ENCODE peak calls at places on chromosomes 2 and 18, in nine cellular contexts. One of them, this sample, is unnamed.

GRCh38 chr2:18966131-18966530 is 376.8 kb upstream of the NT5C1B start:
- DNase-seq in OCI-LY7: no peak
- DNase-seq in HCT116: no peak
- DNase-seq in neural progenitor cell: no peak
- DNase-seq in SK-N-SH: no peak
- DNase-seq in GM23338: no peak
- DNase-seq in hepatocyte: no peak
- DNase-seq in MM.1S: no peak
- DNase-seq in GM23248: no peak
- DNase-seq in this sample: no peak

GRCh38 chr2:216563646-216564045 is 65.0 kb downstream of the RPL37A start:
- DNase-seq in GM23338: no peak
- DNase-seq in neural progenitor cell: no peak
- DNase-seq in GM23248: no peak
- DNase-seq in hepatocyte: no peak
- DNase-seq in SK-N-SH: no peak
- DNase-seq in HCT116: no peak
- DNase-seq in MM.1S: no peak
- DNase-seq in OCI-LY7: no peak
- DNase-seq in this sample: no peak

GRCh38 chr18:44758821-44759624 is 78.3 kb downstream of the SETBP1 start:
- DNase-seq in GM23248: no peak
- DNase-seq in GM23338: no peak
- DNase-seq in MM.1S: peak
- DNase-seq in SK-N-SH: no peak
- DNase-seq in neural progenitor cell: no peak
- DNase-seq in hepatocyte: no peak
- DNase-seq in OCI-LY7: peak
- DNase-seq in HCT116: no peak
- DNase-seq in this sample: no peak

GRCh38 chr2:127575941-127576432 is 40.5 kb downstream of the MYO7B start:
- DNase-seq in GM23338: no peak
- DNase-seq in MM.1S: no peak
- DNase-seq in neural progenitor cell: no peak
- DNase-seq in GM23248: peak
- DNase-seq in SK-N-SH: no peak
- DNase-seq in OCI-LY7: no peak
- DNase-seq in hepatocyte: no peak
- DNase-seq in HCT116: no peak
- DNase-seq in this sample: no peak

GRCh38 chr2:165248238-165248637 is 9.0 kb downstream of the SCN2A start:
- DNase-seq in OCI-LY7: no peak
- DNase-seq in neural progenitor cell: no peak
- DNase-seq in MM.1S: no peak
- DNase-seq in GM23248: no peak
- DNase-seq in SK-N-SH: no peak
- DNase-seq in HCT116: no peak
- DNase-seq in hepatocyte: no peak
- DNase-seq in GM23338: no peak
- DNase-seq in this sample: no peak

GRCh38 chr2:221402072-221402471 is 170.0 kb downstream of the EPHA4 start:
- DNase-seq in SK-N-SH: no peak
- DNase-seq in OCI-LY7: no peak
- DNase-seq in MM.1S: no peak
- DNase-seq in GM23248: peak
- DNase-seq in hepatocyte: peak
- DNase-seq in HCT116: no peak
- DNase-seq in GM23338: no peak
- DNase-seq in neural progenitor cell: no peak
- DNase-seq in this sample: no peak

GRCh38 chr18:9989481-9989880 is 75.7 kb downstream of the VAPA start:
- DNase-seq in neural progenitor cell: no peak
- DNase-seq in MM.1S: no peak
- DNase-seq in HCT116: no peak
- DNase-seq in GM23248: no peak
- DNase-seq in OCI-LY7: no peak
- DNase-seq in SK-N-SH: no peak
- DNase-seq in GM23338: no peak
- DNase-seq in hepatocyte: no peak
- DNase-seq in this sample: no peak

GRCh38 chr2:218979846-218980738 is 4.9 kb downstream of the FEV start:
- DNase-seq in GM23248: peak
- DNase-seq in OCI-LY7: peak
- DNase-seq in SK-N-SH: peak
- DNase-seq in GM23338: peak
- DNase-seq in neural progenitor cell: peak
- DNase-seq in HCT116: peak
- DNase-seq in MM.1S: peak
- DNase-seq in hepatocyte: peak
- DNase-seq in this sample: peak

GRCh38 chr2:177756346-177756745 is 316.2 kb downstream of the PDE11A start:
- DNase-seq in OCI-LY7: no peak
- DNase-seq in neural progenitor cell: no peak
- DNase-seq in MM.1S: no peak
- DNase-seq in SK-N-SH: no peak
- DNase-seq in HCT116: no peak
- DNase-seq in GM23338: no peak
- DNase-seq in hepatocyte: no peak
- DNase-seq in GM23248: no peak
- DNase-seq in this sample: no peak

GRCh38 chr2:100254646-100255210 is 67.6 kb downstream of the LONRF2 start:
- DNase-seq in GM23248: no peak
- DNase-seq in OCI-LY7: no peak
- DNase-seq in GM23338: no peak
- DNase-seq in SK-N-SH: no peak
- DNase-seq in hepatocyte: no peak
- DNase-seq in neural progenitor cell: no peak
- DNase-seq in MM.1S: no peak
- DNase-seq in HCT116: no peak
- DNase-seq in this sample: no peak

GRCh38 chr2:55120634-55121359 is 70.5 kb upstream of the RTN4 start:
- DNase-seq in GM23248: peak
- DNase-seq in hepatocyte: peak
- DNase-seq in SK-N-SH: no peak
- DNase-seq in HCT116: no peak
- DNase-seq in neural progenitor cell: peak
- DNase-seq in MM.1S: no peak
- DNase-seq in OCI-LY7: no peak
- DNase-seq in GM23338: no peak
- DNase-seq in this sample: no peak

GRCh38 chr2:240578110-240578450 is 8.5 kb upstream of the CAPN10 start:
- DNase-seq in GM23248: no peak
- DNase-seq in GM23338: no peak
- DNase-seq in SK-N-SH: no peak
- DNase-seq in HCT116: no peak
- DNase-seq in hepatocyte: no peak
- DNase-seq in neural progenitor cell: no peak
- DNase-seq in MM.1S: no peak
- DNase-seq in OCI-LY7: no peak
- DNase-seq in this sample: no peak

GRCh38 chr2:233463586-233463985 is 103.0 kb downstream of the USP40 start:
- DNase-seq in MM.1S: no peak
- DNase-seq in SK-N-SH: no peak
- DNase-seq in GM23338: no peak
- DNase-seq in GM23248: no peak
- DNase-seq in hepatocyte: no peak
- DNase-seq in neural progenitor cell: no peak
- DNase-seq in OCI-LY7: no peak
- DNase-seq in HCT116: no peak
- DNase-seq in this sample: no peak

DNA sequence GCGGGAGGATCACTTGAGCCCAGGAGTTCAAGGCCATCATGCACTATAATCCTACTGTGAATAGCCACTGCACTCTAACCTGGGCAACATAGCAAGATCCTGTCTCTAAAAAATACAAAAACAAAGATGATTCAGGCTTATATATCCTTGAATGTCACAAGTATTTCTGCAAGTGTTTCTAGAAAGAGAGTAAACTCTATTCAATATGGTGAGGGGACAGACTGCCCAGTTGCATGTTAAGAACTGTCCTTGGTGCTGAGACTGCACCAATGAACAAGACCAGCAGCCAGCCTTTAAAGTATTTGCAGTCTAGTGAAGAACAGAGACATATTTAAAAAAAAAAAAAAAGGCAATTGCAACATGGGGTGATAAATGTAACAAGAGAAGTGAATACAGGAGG is 16.4 kb downstream of the MAP3K19 start:
- DNase-seq in hepatocyte: peak
- DNase-seq in HCT116: no peak
- DNase-seq in GM23338: peak
- DNase-seq in neural progenitor cell: peak
- DNase-seq in GM23248: peak
- DNase-seq in OCI-LY7: peak
- DNase-seq in SK-N-SH: no peak
- DNase-seq in MM.1S: peak
- DNase-seq in this sample: peak
- TF ChIP-seq EZH2phosphoT487 in hepatocyte: no peak
- TF ChIP-seq EZH2phosphoT487 in HCT116: no peak
- TF ChIP-seq EZH2phosphoT487 in GM23338: no peak
- TF ChIP-seq EZH2phosphoT487 in neural progenitor cell: no peak
- TF ChIP-seq EZH2phosphoT487 in GM23248: no peak
- TF ChIP-seq EZH2phosphoT487 in OCI-LY7: no peak
- TF ChIP-seq EZH2phosphoT487 in SK-N-SH: no peak
- TF ChIP-seq EZH2phosphoT487 in MM.1S: no peak
- TF ChIP-seq EZH2phosphoT487 in this sample: no peak

GRCh38 chr2:199228887-199229819 is 228.6 kb downstream of the SATB2 start:
- DNase-seq in neural progenitor cell: no peak
- DNase-seq in SK-N-SH: no peak
- DNase-seq in HCT116: no peak
- DNase-seq in hepatocyte: no peak
- DNase-seq in GM23338: no peak
- DNase-seq in OCI-LY7: no peak
- DNase-seq in GM23248: peak
- DNase-seq in MM.1S: no peak
- DNase-seq in this sample: peak
- TF ChIP-seq EZH2phosphoT487 in neural progenitor cell: no peak
- TF ChIP-seq EZH2phosphoT487 in SK-N-SH: no peak
- TF ChIP-seq EZH2phosphoT487 in HCT116: no peak
- TF ChIP-seq EZH2phosphoT487 in hepatocyte: no peak
- TF ChIP-seq EZH2phosphoT487 in GM23338: no peak
- TF ChIP-seq EZH2phosphoT487 in OCI-LY7: no peak
- TF ChIP-seq EZH2phosphoT487 in GM23248: no peak
- TF ChIP-seq EZH2phosphoT487 in MM.1S: no peak
- TF ChIP-seq EZH2phosphoT487 in this sample: no peak

GRCh38 chr18:24868760-24869237 is 408.4 kb downstream of the HRH4 start:
- DNase-seq in MM.1S: no peak
- DNase-seq in GM23338: no peak
- DNase-seq in HCT116: no peak
- DNase-seq in OCI-LY7: no peak
- DNase-seq in hepatocyte: peak
- DNase-seq in neural progenitor cell: no peak
- DNase-seq in GM23248: peak
- DNase-seq in SK-N-SH: no peak
- DNase-seq in this sample: peak

GRCh38 chr18:24869285-24869684 is 408.8 kb downstream of the HRH4 start:
- DNase-seq in SK-N-SH: no peak
- DNase-seq in hepatocyte: no peak
- DNase-seq in GM23248: no peak
- DNase-seq in GM23338: no peak
- DNase-seq in HCT116: no peak
- DNase-seq in OCI-LY7: no peak
- DNase-seq in MM.1S: no peak
- DNase-seq in neural progenitor cell: no peak
- DNase-seq in this sample: peak

GRCh38 chr18:24862225-24862893 is 401.9 kb downstream of the HRH4 start:
- DNase-seq in SK-N-SH: no peak
- DNase-seq in hepatocyte: no peak
- DNase-seq in HCT116: no peak
- DNase-seq in OCI-LY7: no peak
- DNase-seq in GM23338: peak
- DNase-seq in MM.1S: no peak
- DNase-seq in neural progenitor cell: peak
- DNase-seq in GM23248: no peak
- DNase-seq in this sample: no peak

DNA sequence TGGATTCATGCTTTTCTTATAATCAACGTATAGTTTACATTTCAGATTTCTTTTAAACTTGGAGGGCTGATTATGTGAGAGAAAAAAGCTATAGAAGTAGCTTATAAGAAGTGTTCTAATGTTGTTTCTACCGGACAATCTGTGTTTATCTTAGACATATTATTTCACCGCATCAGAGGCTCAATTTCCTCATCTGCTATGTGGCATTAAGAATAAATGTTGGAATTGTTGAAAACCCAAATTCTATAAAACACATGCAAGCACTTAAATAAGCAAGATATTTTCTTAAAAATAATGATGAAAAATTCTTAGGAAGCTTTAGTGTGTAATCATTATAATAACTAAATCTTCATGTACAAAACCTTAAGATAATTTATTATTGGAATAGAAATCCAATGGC is 407.9 kb downstream of the HRH4 start:
- DNase-seq in OCI-LY7: no peak
- DNase-seq in GM23338: no peak
- DNase-seq in neural progenitor cell: no peak
- DNase-seq in HCT116: no peak
- DNase-seq in MM.1S: no peak
- DNase-seq in GM23248: peak
- DNase-seq in SK-N-SH: no peak
- DNase-seq in hepatocyte: no peak
- DNase-seq in this sample: no peak
- TF ChIP-seq EZH2phosphoT487 in OCI-LY7: no peak
- TF ChIP-seq EZH2phosphoT487 in GM23338: no peak
- TF ChIP-seq EZH2phosphoT487 in neural progenitor cell: no peak
- TF ChIP-seq EZH2phosphoT487 in HCT116: no peak
- TF ChIP-seq EZH2phosphoT487 in MM.1S: no peak
- TF ChIP-seq EZH2phosphoT487 in GM23248: no peak
- TF ChIP-seq EZH2phosphoT487 in SK-N-SH: no peak
- TF ChIP-seq EZH2phosphoT487 in hepatocyte: no peak
- TF ChIP-seq EZH2phosphoT487 in this sample: no peak

GRCh38 chr2:10045561-10046355 is 2.4 kb downstream of the KLF11 start:
- DNase-seq in SK-N-SH: no peak
- DNase-seq in GM23248: peak
- DNase-seq in hepatocyte: no peak
- DNase-seq in MM.1S: no peak
- DNase-seq in OCI-LY7: no peak
- DNase-seq in GM23338: no peak
- DNase-seq in neural progenitor cell: no peak
- DNase-seq in HCT116: no peak
- DNase-seq in this sample: no peak

GRCh38 chr2:10046899-10047298 is 3.5 kb downstream of the KLF11 start:
- DNase-seq in MM.1S: no peak
- DNase-seq in OCI-LY7: no peak
- DNase-seq in SK-N-SH: no peak
- DNase-seq in GM23248: peak
- DNase-seq in neural progenitor cell: no peak
- DNase-seq in hepatocyte: no peak
- DNase-seq in HCT116: no peak
- DNase-seq in GM23338: no peak
- DNase-seq in this sample: no peak

GRCh38 chr2:10047616-10048500 is 4.5 kb downstream of the KLF11 start:
- DNase-seq in GM23338: no peak
- DNase-seq in SK-N-SH: no peak
- DNase-seq in MM.1S: no peak
- DNase-seq in neural progenitor cell: no peak
- DNase-seq in hepatocyte: no peak
- DNase-seq in OCI-LY7: no peak
- DNase-seq in HCT116: no peak
- DNase-seq in GM23248: no peak
- DNase-seq in this sample: no peak

GRCh38 chr2:10052216-10052615 is 8.9 kb downstream of the KLF11 start:
- DNase-seq in hepatocyte: no peak
- DNase-seq in GM23338: no peak
- DNase-seq in HCT116: no peak
- DNase-seq in OCI-LY7: no peak
- DNase-seq in SK-N-SH: no peak
- DNase-seq in neural progenitor cell: no peak
- DNase-seq in MM.1S: no peak
- DNase-seq in GM23248: no peak
- DNase-seq in this sample: no peak

GRCh38 chr2:10048501-10049171 is 5.3 kb downstream of the KLF11 start:
- DNase-seq in SK-N-SH: peak
- DNase-seq in hepatocyte: peak
- DNase-seq in GM23248: peak
- DNase-seq in neural progenitor cell: peak
- DNase-seq in MM.1S: peak
- DNase-seq in GM23338: peak
- DNase-seq in OCI-LY7: peak
- DNase-seq in HCT116: peak
- DNase-seq in this sample: peak
- TF ChIP-seq EZH2phosphoT487 in SK-N-SH: no peak
- TF ChIP-seq EZH2phosphoT487 in hepatocyte: no peak
- TF ChIP-seq EZH2phosphoT487 in GM23248: no peak
- TF ChIP-seq EZH2phosphoT487 in neural progenitor cell: no peak
- TF ChIP-seq EZH2phosphoT487 in MM.1S: no peak
- TF ChIP-seq EZH2phosphoT487 in GM23338: no peak
- TF ChIP-seq EZH2phosphoT487 in OCI-LY7: no peak
- TF ChIP-seq EZH2phosphoT487 in HCT116: no peak
- TF ChIP-seq EZH2phosphoT487 in this sample: no peak